ENCODE peak calls at places on chromosomes 6 and 20, in five cellular contexts. D is Peyer's patch; O is stimulated activated naive CD8-positive, alpha-beta T cell treated with anti-CD3 and anti-CD28 coated beads, Interleukin-15, Interleukin-2, amounts not matched to agents 100 U/mL and 50 U/mL, for 24 hours; F is stimulated activated CD4-positive, alpha-beta T cell treated with anti-CD3 and anti-CD28 coated beads, Interleukin-4, amount 100 ng/mL, for 4 hours; W is HFFc6. P is an unnamed sample.

GRCh38 chr6:11149551-11149950 is 38.0 kb upstream of the ERVFRD-1 start:
- DNase-seq in D (no peak), O (no peak), F (no peak), W (no peak), P (no peak)

GRCh38 chr6:19896580-19897010 is 59.4 kb downstream of the ID4 start:
- DNase-seq in D (no peak), O (no peak), F (no peak), W (no peak), P (no peak)

GRCh38 chr6:56399672-56400263 is 152.4 kb upstream of the COL21A1 start:
- DNase-seq in D (no peak), O (no peak), F (no peak), W (no peak), P (no peak)

GRCh38 chr6:30955367-30956042 is 14.7 kb downstream of the MUCL3 start:
- DNase-seq in D (peak), O (peak), F (peak), W (no peak), P (peak)

GRCh38 chr6:167720456-167721285 is 106.0 kb upstream of the AFDN start:
- DNase-seq in D (no peak), O (no peak), F (no peak), W (no peak), P (no peak)

GRCh38 chr20:62454936-62455673 is 20.7 kb downstream of the GATA5 start:
- DNase-seq in D (no peak), O (no peak), F (no peak), W (no peak), P (no peak)

GRCh38 chr20:11917663-11918062 is at the start of gene BTBD3:
- DNase-seq in D (peak), O (no peak), F (no peak), W (peak), P (peak)

GRCh38 chr6:113351183-113351834 is 505.8 kb upstream of the MARCKS start:
- DNase-seq in D (no peak), O (no peak), F (no peak), W (peak), P (no peak)

GRCh38 chr6:13767121-13767794 is 47.1 kb downstream of the MCUR1 start:
- DNase-seq in D (peak), O (peak), F (peak), W (peak), P (peak)

GRCh38 chr6:11439908-11440307 is 97.6 kb upstream of the TMEM170B start:
- DNase-seq in D (no peak), O (no peak), F (no peak), W (no peak), P (no peak)

P was measured in left colon.